ENCODE peak calls at places on chromosomes 6 and 20, in six cellular contexts. O is IMR-90, D is H1, L is H9, M is mesenchymal stem cell, T is neuronal stem cell. X is an unnamed sample. For H3K4me1, the result is how much of the 10 kb centered on the place peaks cover.

GRCh38 chr20:6169251-6169650 is 46.4 kb upstream of the FERMT1 start:
- DNase-seq in D (no peak), T (no peak), L (no peak), M (peak), O (peak), X (peak)

GRCh38 chr6:90004511-90004910 is 110.2 kb downstream of the GJA10 start:
- DNase-seq in D (no peak), L (no peak), M (no peak), O (no peak), T (no peak), X (no peak)

GRCh38 chr6:51684038-51684437 is 403.4 kb downstream of the PKHD1 start:
- DNase-seq in L (no peak), D (no peak), O (no peak), M (no peak), T (no peak), X (no peak)

GRCh38 chr6:69155467-69155866 is 520.4 kb downstream of the ADGRB3 start:
- DNase-seq in M (no peak), O (no peak), L (no peak), T (no peak), D (no peak), X (no peak)

GRCh38 chr6:1911476-1911875 is 301.8 kb downstream of the FOXC1 start:
- DNase-seq in D (no peak), M (no peak), T (no peak), L (no peak), O (no peak), X (no peak)

GRCh38 chr6:20266851-20267608 is 54.8 kb upstream of the MBOAT1 start:
- DNase-seq in D (no peak), L (no peak), T (no peak), O (no peak), M (no peak), X (no peak)

GRCh38 chr6:87846446-87846845 is 144.4 kb upstream of the AKIRIN2 start:
- DNase-seq in D (no peak), M (no peak), T (no peak), O (no peak), L (no peak), X (no peak)

GRCh38 chr6:108665495-108666196 is 104.9 kb downstream of the FOXO3 start:
- DNase-seq in O (no peak), D (no peak), L (no peak), M (no peak), T (no peak), X (peak)

GRCh38 chr6:109595998-109596397 is 95.0 kb downstream of the AK9 start:
- DNase-seq in L (peak), M (peak), D (peak), T (no peak), O (peak), X (peak)

GRCh38 chr6:38142178-38142902 is 322.8 kb downstream of the ZFAND3 start:
- DNase-seq in D (no peak), O (no peak), L (no peak), T (no peak), M (no peak), X (no peak)

GRCh38 chr6:127154509-127154908 is 36.0 kb downstream of the RSPO3 start:
- DNase-seq in O (no peak), L (no peak), T (no peak), D (no peak), M (no peak), X (no peak)

GRCh38 chr6:36124881-36125280 is 5.4 kb upstream of the MAPK13 start:
- DNase-seq in M (no peak), L (no peak), O (no peak), D (no peak), T (no peak), X (peak)

GRCh38 chr20:11772226-11772730 is 145.4 kb upstream of the BTBD3 start:
- DNase-seq in L (no peak), O (no peak), D (no peak), T (no peak), M (no peak), X (peak)

GRCh38 chr20:61389077-61389476 is 137.0 kb downstream of the CDH4 start:
- DNase-seq in L (no peak), D (no peak), O (no peak), M (no peak), T (no peak), X (no peak)

GRCh38 chr6:96898241-96898851 is 655 bp upstream of the NDUFAF4 start:
- DNase-seq in L (no peak), D (no peak), M (peak), T (no peak), O (peak), X (no peak)

GRCh38 chr6:26215200-26216014 is 128.2 kb downstream of the HFE start:
- DNase-seq in L (no peak), D (peak), O (peak), M (peak), T (no peak), X (peak)

GRCh38 chr6:14422917-14423316 is 305.3 kb downstream of the CD83 start:
- DNase-seq in T (no peak), L (no peak), M (peak), O (no peak), D (no peak), X (no peak)

GRCh38 chr6:93165850-93166249 is 253.5 kb downstream of the EPHA7 start:
- DNase-seq in M (no peak), D (no peak), T (no peak), L (no peak), O (no peak), X (no peak)

GRCh38 chr20:37755665-37756064 is 61.8 kb downstream of the CTNNBL1 start:
- DNase-seq in M (no peak), O (no peak), L (no peak), T (no peak), D (no peak), X (peak)

GRCh38 chr20:35558981-35559693 is 17.3 kb downstream of the ERGIC3 start:
- DNase-seq in T (no peak), L (no peak), D (no peak), M (no peak), O (no peak), X (no peak)
- H2AK5ac ChIP-seq in T (no peak), L (no peak), D (no peak), M (no peak), O (no peak), X (no peak)

DNA sequence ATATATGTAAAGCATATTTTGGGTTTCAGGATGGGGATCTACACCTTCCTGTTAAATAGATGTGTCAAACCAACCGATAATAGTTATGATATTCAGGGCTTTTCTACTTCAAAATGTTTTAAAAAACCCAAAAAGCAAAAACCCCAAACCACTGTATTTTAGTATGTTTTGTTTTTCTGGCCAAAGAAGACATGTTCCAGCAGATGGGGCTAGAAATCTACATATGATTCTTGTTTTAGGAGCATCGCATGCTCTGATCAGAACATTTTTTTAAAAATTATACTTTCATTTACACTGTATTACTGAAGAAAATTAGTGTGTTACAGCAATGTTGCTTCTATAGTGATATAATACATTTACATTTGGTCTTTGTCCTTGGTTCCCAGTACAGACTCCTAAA is 11.0 kb downstream of the RMND1 start:
- DNase-seq in L (no peak), D (no peak), M (peak), T (no peak), O (peak), X (no peak)
- H3K4me1 ChIP-seq in L (under half), D (under half), M (under half), T (under half), O (under half), X (under half)

GRCh38 chr6:32195652-32195901 is 3.1 kb upstream of the GPSM3 start:
- DNase-seq in O (peak), T (peak), L (peak), M (peak), D (peak), X (peak)

GRCh38 chr6:32196682-32197616 is 4.5 kb upstream of the GPSM3 start:
- DNase-seq in M (peak), D (peak), T (no peak), L (peak), O (peak), X (peak)

GRCh38 chr6:32194388-32194787 is 1.9 kb upstream of the GPSM3 start:
- DNase-seq in L (no peak), M (no peak), D (no peak), T (no peak), O (no peak), X (no peak)

GRCh38 chr6:32195902-32196681 is 3.6 kb upstream of the GPSM3 start:
- DNase-seq in M (peak), L (peak), O (peak), D (peak), T (peak), X (no peak)

GRCh38 chr6:32194825-32195651 is 2.6 kb upstream of the GPSM3 start:
- DNase-seq in D (no peak), M (peak), L (peak), O (peak), T (no peak), X (peak)
- H2AK5ac ChIP-seq in D (peak), M (peak), L (no peak), O (peak), T (no peak), X (no peak)

GRCh38 chr20:45801851-45802250 is 10.1 kb downstream of the DNTTIP1 start:
- DNase-seq in M (no peak), T (no peak), L (no peak), D (no peak), O (no peak), X (no peak)
- H3K4me1 ChIP-seq in M (under half), T (under half), L (under half), D (under half), O (under half), X (under half)

GRCh38 chr20:48184229-48184628 is 398.9 kb upstream of the SULF2 start:
- DNase-seq in M (no peak), O (no peak), T (no peak), D (no peak), L (no peak), X (peak)
- H2AK5ac ChIP-seq in M (no peak), O (no peak), T (no peak), D (no peak), L (no peak), X (no peak)

GRCh38 chr6:151392429-151392828 is 1.1 kb upstream of the ZBTB2 start:
- DNase-seq in D (no peak), T (no peak), M (no peak), L (no peak), O (no peak), X (no peak)
- H3K4me1 ChIP-seq in D (under half), T (under half), M (under half), L (under half), O (under half), X (under half)

GRCh38 chr20:63454729-63455567 is 17.5 kb downstream of the KCNQ2 start:
- DNase-seq in T (no peak), M (no peak), L (no peak), O (no peak), D (no peak), X (no peak)
- H2AK5ac ChIP-seq in T (peak), M (no peak), L (no peak), O (no peak), D (peak), X (no peak)

GRCh38 chr20:4533734-4534133 is 188.0 kb upstream of the PRND start:
- DNase-seq in M (no peak), O (no peak), L (no peak), T (no peak), D (no peak), X (no peak)
- H3K4me1 ChIP-seq in M (under half), O (under half), L (under half), T (under half), D (under half), X (under half)

DNA sequence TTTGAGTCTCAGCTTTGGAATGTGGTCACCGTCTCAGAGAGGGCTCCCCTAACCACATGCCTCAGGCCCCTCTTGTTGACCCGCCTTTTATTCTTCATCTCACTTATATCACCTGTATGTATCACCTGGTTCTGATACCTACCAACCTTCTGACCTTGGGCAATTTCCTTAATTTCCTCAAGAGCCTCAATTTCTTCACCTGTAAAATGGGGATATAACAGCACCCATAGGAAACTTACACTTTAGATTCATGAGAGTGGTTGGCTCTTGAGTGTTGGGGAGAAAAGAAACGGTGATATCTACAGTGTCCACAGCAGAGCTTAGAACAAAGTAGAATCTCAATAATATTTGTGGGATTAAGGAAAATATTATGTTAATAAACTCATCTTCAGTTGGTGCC is 4.0 kb upstream of the DDX27 start:
- DNase-seq in O (no peak), D (no peak), M (no peak), L (no peak), T (no peak), X (no peak)
- H2AK5ac ChIP-seq in O (no peak), D (no peak), M (no peak), L (no peak), T (no peak), X (no peak)

X was measured in trophoblast cell.